ENCODE peak calls at places on chromosomes 1 and 21, in ten cellular contexts. M is fibroblast of lung, E is Calu3, D is lung, Y is astrocyte, L is HFFc6, V is GM20000, G is progenitor cell of endocrine pancreas, W is Caco-2, B is fibroblast of pulmonary artery. J is an unnamed sample.

GRCh38 chr1:12666141-12666735 is 22.4 kb downstream of the AADACL4 start:
- DNase-seq in M (no peak), E (no peak), D (no peak), Y (no peak), L (no peak), V (no peak), G (no peak), W (no peak), B (peak; percentile 40), J (no peak)

GRCh38 chr1:87004857-87005256 is 90.4 kb downstream of the HS2ST1 start:
- DNase-seq in M (no peak), E (no peak), D (no peak), Y (no peak), L (no peak), V (no peak), G (no peak), W (no peak), B (no peak), J (no peak)

GRCh38 chr1:112673589-112674439 is 645 bp upstream of the MOV10 start:
- DNase-seq in M (peak; percentile 79), E (peak; percentile 6), D (no peak), Y (peak; percentile 53), L (peak; percentile 60), V (peak; percentile 25), G (no peak), W (peak; percentile 10), B (peak; percentile 83), J (peak; percentile 22)

GRCh38 chr1:60762176-60762575 is 320.2 kb upstream of the NFIA start:
- DNase-seq in M (peak; percentile 90), E (no peak), D (no peak), Y (peak; percentile 58), L (no peak), V (no peak), G (no peak), W (no peak), B (peak; percentile 77), J (no peak)

GRCh38 chr1:9473032-9473792 is 66.1 kb upstream of the SLC25A33 start:
- DNase-seq in M (peak; percentile 93), E (peak; percentile 10), D (peak; percentile 58), Y (peak; percentile 93), L (peak; percentile 90), V (no peak), G (no peak), W (peak; percentile 30), B (peak; percentile 87), J (no peak)

GRCh38 chr1:168098534-168099313 is 38.0 kb downstream of the GPR161 start:
- DNase-seq in M (no peak), E (no peak), D (no peak), Y (no peak), L (no peak), V (no peak), G (no peak), W (no peak), B (no peak), J (no peak)

GRCh38 chr1:153277852-153278251 is 18.4 kb downstream of the LORICRIN start:
- DNase-seq in M (no peak), E (peak; percentile 75), D (no peak), Y (no peak), L (no peak), V (peak; percentile 67), G (no peak), W (peak; percentile 71), B (no peak), J (peak; percentile 92)

GRCh38 chr1:11298390-11299224 is 25.6 kb downstream of the UBIAD1 start:
- DNase-seq in M (no peak), E (no peak), D (no peak), Y (no peak), L (no peak), V (no peak), G (no peak), W (no peak), B (no peak), J (no peak)

GRCh38 chr1:42557230-42557851 is 94.3 kb downstream of the CCDC30 start:
- DNase-seq in M (no peak), E (no peak), D (no peak), Y (no peak), L (no peak), V (no peak), G (no peak), W (peak; percentile 44), B (no peak), J (no peak)

GRCh38 chr1:64553285-64553684 is 83.4 kb downstream of the CACHD1 start:
- DNase-seq in M (no peak), E (no peak), D (no peak), Y (no peak), L (no peak), V (no peak), G (no peak), W (peak; percentile 11), B (no peak), J (no peak)

GRCh38 chr21:44013380-44014088 is 1.4 kb downstream of the TRAPPC10 start:
- DNase-seq in M (no peak), E (no peak), D (no peak), Y (no peak), L (no peak), V (peak; percentile 62), G (no peak), W (no peak), B (no peak), J (no peak)

GRCh38 chr1:204852854-204853253 is 17.8 kb upstream of the NFASC start:
- DNase-seq in M (no peak), E (no peak), D (no peak), Y (no peak), L (no peak), V (no peak), G (no peak), W (no peak), B (no peak), J (peak; percentile 86)

DNA sequence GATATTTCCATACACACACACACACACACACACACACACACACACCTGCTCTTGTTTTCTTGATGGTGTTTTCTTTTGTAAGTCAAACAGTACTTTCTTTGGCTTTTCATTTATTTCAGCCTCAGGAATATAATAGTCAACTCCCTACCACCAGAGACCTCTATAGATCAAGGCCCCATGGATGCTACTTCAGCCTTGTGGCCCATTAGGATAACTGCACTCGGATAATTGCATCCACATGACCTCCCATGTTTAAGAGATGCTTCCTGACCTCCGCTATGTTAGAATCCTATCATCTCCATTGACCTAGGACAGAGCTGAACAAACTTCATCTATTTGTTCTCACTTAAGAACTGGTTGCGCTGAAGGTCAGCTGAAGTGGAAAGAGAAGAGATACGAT is 1094.0 kb upstream of the B3GALT2 start:
- DNase-seq in M (no peak), E (no peak), D (no peak), Y (no peak), L (no peak), V (no peak), G (no peak), W (no peak), B (no peak), J (no peak)
- TF ChIP-seq CTCF in M (no peak), E (no peak), D (no peak), Y (no peak), L (no peak), V (no peak), G (no peak), W (no peak), B (no peak), J (no peak)

GRCh38 chr1:202143768-202144509 is 598 bp downstream of the ARL8A start:
- DNase-seq in M (no peak), E (peak; percentile 37), D (peak; percentile 52), Y (no peak), L (no peak), V (peak; percentile 79), G (peak; percentile 36), W (no peak), B (no peak), J (peak; percentile 88)
- TF ChIP-seq CTCF in M (no peak), E (no peak), D (no peak), Y (no peak), L (no peak), V (no peak), G (no peak), W (no peak), B (no peak), J (no peak)

DNA sequence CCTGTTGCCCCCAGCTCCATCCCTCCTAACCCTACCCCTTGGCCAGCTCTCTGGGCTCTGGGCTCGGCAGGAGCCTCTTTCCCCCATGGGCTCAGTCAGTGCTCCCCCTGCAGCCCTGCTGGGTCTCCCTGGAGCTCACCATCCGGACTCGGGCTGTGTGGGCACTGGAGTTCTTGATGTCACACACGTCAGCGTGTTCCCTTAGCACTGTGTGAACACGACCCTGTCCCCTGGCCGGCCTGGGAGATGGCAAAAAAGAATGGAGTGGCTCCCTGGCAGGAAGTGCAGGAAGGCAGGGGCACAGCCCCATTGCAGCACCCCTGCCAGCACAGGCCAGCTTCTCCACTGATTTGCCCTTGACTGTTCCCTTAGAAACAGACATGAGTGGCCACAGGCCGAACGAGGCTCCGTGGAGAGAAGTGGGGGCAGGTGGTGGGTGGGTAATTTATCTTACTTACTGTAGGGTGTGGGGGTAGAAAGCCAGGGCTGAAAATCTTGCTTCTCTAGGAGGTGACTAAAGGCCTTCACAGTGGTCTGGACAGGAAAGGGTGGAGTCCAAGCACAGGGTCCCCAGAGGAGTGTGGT is 381.8 kb upstream of the VAMP3 start:
- DNase-seq in M (peak; percentile 23), E (no peak), D (no peak), Y (peak; percentile 70), L (no peak), V (no peak), G (peak; percentile 6), W (no peak), B (no peak), J (peak; percentile 36)
- TF ChIP-seq CTCF in M (peak; percentile 12), E (no peak), D (no peak), Y (no peak), L (no peak), V (no peak), G (no peak), W (no peak), B (no peak), J (no peak)

GRCh38 chr1:185244015-185244747 is 72.9 kb downstream of the IVNS1ABP start:
- DNase-seq in M (peak; percentile 71), E (peak; percentile 3), D (no peak), Y (peak; percentile 89), L (peak; percentile 83), V (no peak), G (no peak), W (no peak), B (peak; percentile 61), J (no peak)

GRCh38 chr1:185232874-185233273 is 75.9 kb downstream of the SWT1 start:
- DNase-seq in M (no peak), E (no peak), D (no peak), Y (no peak), L (no peak), V (no peak), G (no peak), W (no peak), B (no peak), J (no peak)

GRCh38 chr1:185239861-185240260 is 77.2 kb downstream of the IVNS1ABP start:
- DNase-seq in M (no peak), E (no peak), D (no peak), Y (no peak), L (no peak), V (no peak), G (no peak), W (no peak), B (no peak), J (no peak)

GRCh38 chr1:185241127-185241526 is 75.9 kb downstream of the IVNS1ABP start:
- DNase-seq in M (no peak), E (no peak), D (no peak), Y (no peak), L (no peak), V (no peak), G (no peak), W (no peak), B (no peak), J (no peak)

DNA sequence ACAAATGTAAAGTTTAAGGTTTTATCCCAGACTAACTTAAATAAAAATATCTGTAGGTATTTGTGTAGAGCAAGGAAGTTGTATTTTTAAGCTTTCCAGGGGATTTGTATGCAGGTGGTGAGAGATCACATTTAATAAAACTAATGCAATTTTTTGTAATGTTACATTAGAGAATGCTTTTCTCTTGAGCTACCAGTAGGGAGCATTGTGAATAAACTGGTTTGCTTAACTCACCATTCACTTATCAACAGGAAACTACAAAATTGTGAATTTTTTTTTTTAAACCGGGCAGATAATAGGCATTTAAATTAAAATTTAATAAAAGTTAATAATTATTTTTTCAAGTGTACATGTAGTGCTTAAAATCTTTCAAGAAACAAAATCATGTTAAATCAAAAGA is 78.6 kb downstream of the IVNS1ABP start:
- DNase-seq in M (peak; percentile 54), E (no peak), D (no peak), Y (peak; percentile 9), L (no peak), V (no peak), G (no peak), W (no peak), B (peak; percentile 47), J (no peak)
- TF ChIP-seq CTCF in M (peak; percentile 50), E (peak; percentile 14), D (peak; percentile 21), Y (peak; percentile 21), L (peak; percentile 71), V (peak; percentile 15), G (no peak), W (peak; percentile 39), B (peak; percentile 58), J (no peak)